ENCODE peak calls at places on chromosomes 13 and 19, in four cellular contexts. R, P, M and L are unnamed samples.

GRCh38 chr19:17739121-17739875 is 12.0 kb upstream of the FCHO1 start:
- DNase-seq in R (no peak), P (peak; percentile 44), M (peak; percentile 60), L (no peak)

GRCh38 chr13:28423010-28423409 is 71.9 kb downstream of the FLT1 start:
- DNase-seq in R (no peak), P (no peak), M (peak; percentile 87), L (peak; percentile 54)

GRCh38 chr13:55160911-55161310 is 1979.8 kb upstream of the PRR20A start:
- DNase-seq in R (no peak), P (no peak), M (no peak), L (no peak)

GRCh38 chr13:33090755-33091454 is 74.7 kb downstream of the KL start:
- DNase-seq in R (no peak), P (no peak), M (no peak), L (no peak)

GRCh38 chr19:40718774-40719391 is 2.0 kb downstream of the ITPKC start:
- DNase-seq in R (no peak), P (peak; percentile 70), M (no peak), L (peak; percentile 90)

GRCh38 chr19:15265849-15266248 is 33.6 kb upstream of the EPHX3 start:
- DNase-seq in R (peak; percentile 84), P (peak; percentile 71), M (no peak), L (peak; percentile 83)

GRCh38 chr13:46575843-46576242 is 22.9 kb downstream of the LRCH1 start:
- DNase-seq in R (no peak), P (no peak), M (no peak), L (no peak)

GRCh38 chr19:56748443-56748842 is 76.9 kb upstream of the ZNF835 start:
- DNase-seq in R (no peak), P (no peak), M (no peak), L (no peak)

GRCh38 chr13:61664821-61665705 is 249.4 kb upstream of the PCDH20 start:
- DNase-seq in R (no peak), P (no peak), M (no peak), L (peak; percentile 36)

GRCh38 chr13:45479661-45480060 is 14.9 kb downstream of the COG3 start:
- DNase-seq in R (no peak), P (no peak), M (no peak), L (no peak)

GRCh38 chr13:44229371-44230030 is 144.1 kb upstream of the SERP2 start:
- DNase-seq in R (no peak), P (no peak), M (no peak), L (no peak)

GRCh38 chr19:54521022-54521859 is 18.6 kb downstream of the LAIR2 start:
- DNase-seq in R (no peak), P (no peak), M (no peak), L (no peak)

GRCh38 chr13:98474761-98475160 is 102.1 kb downstream of the STK24 start:
- DNase-seq in R (no peak), P (no peak), M (no peak), L (peak; percentile 79)

GRCh38 chr13:85236431-85236830 is 562.8 kb downstream of the SLITRK6 start:
- DNase-seq in R (no peak), P (no peak), M (no peak), L (no peak)

GRCh38 chr19:23263396-23263795 is 13.2 kb upstream of the ZNF724 start:
- DNase-seq in R (no peak), P (no peak), M (no peak), L (no peak)

GRCh38 chr19:7631577-7631976 is 1.9 kb downstream of the PCP2 start:
- DNase-seq in R (no peak), P (no peak), M (no peak), L (no peak)

GRCh38 chr13:92463134-92463533 is 763.5 kb upstream of the GPC6 start:
- DNase-seq in R (no peak), P (no peak), M (no peak), L (no peak)

GRCh38 chr13:85411608-85412007 is 387.6 kb downstream of the SLITRK6 start:
- DNase-seq in R (no peak), P (no peak), M (no peak), L (no peak)

GRCh38 chr19:34734601-34735103 is 609 bp downstream of the ZNF181 start:
- DNase-seq in R (no peak), P (no peak), M (no peak), L (no peak)

GRCh38 chr13:29067306-29067945 is 247.3 kb downstream of the MTUS2 start:
- DNase-seq in R (no peak), P (no peak), M (no peak), L (no peak)

GRCh38 chr19:49533551-49534488 is 6.0 kb downstream of the RCN3 start:
- DNase-seq in R (peak; percentile 23), P (peak; percentile 84), M (peak; percentile 23), L (peak; percentile 67)

GRCh38 chr19:6047741-6048231 is 62.5 kb downstream of the RFX2 start:
- DNase-seq in R (no peak), P (peak; percentile 81), M (peak; percentile 2), L (no peak)

GRCh38 chr19:33438016-33438671 is 64.6 kb downstream of the CEBPG start:
- DNase-seq in R (no peak), P (peak; percentile 47), M (no peak), L (peak; percentile 94)

GRCh38 chr13:99390601-99391000 is 83.4 kb upstream of the GPR183 start:
- DNase-seq in R (no peak), P (no peak), M (no peak), L (no peak)

GRCh38 chr19:38319421-38320258 is at the start of gene KCNK6:
- DNase-seq in R (no peak), P (peak; percentile 49), M (no peak), L (peak; percentile 66)

GRCh38 chr19:12638611-12639182 is 27.8 kb downstream of the MAN2B1 start:
- DNase-seq in R (no peak), P (no peak), M (no peak), L (peak; percentile 44)